ENCODE peak calls at places on chromosomes 7 and 10, in ten cellular contexts. R is esophagus squamous epithelium, P is mucosa of descending colon, W is cardiac muscle cell, X is nephron progenitor cell, D is neural crest cell, H is lower leg skin, S is HFFc6, T is right lobe of liver, Z is Calu3. G is an unnamed sample.

GRCh38 chr7:85529831-85530230 is 343.0 kb upstream of the SEMA3D start:
- DNase-seq in Z (no peak), R (no peak), S (peak; percentile 5), P (no peak), H (no peak), D (no peak), W (no peak), X (no peak), T (no peak), G (peak; percentile 17)

GRCh38 chr10:78779339-78779955 is 289.3 kb upstream of the ZMIZ1 start:
- DNase-seq in W (no peak), Z (peak; percentile 53), R (no peak), H (peak; percentile 68), T (no peak), S (no peak), D (no peak), X (no peak), P (no peak), G (no peak)

GRCh38 chr7:83413831-83414230 is 235.1 kb downstream of the SEMA3E start:
- DNase-seq in S (no peak), R (no peak), Z (no peak), P (no peak), W (peak; percentile 60), H (no peak), D (no peak), T (no peak), X (no peak), G (no peak)

GRCh38 chr10:119871881-119872609 is 598 bp downstream of the MCMBP start:
- DNase-seq in Z (peak; percentile 57), W (peak; percentile 76), P (peak; percentile 68), S (no peak), T (peak; percentile 74), X (peak; percentile 54), D (peak; percentile 7), H (peak; percentile 88), R (no peak), G (no peak)

GRCh38 chr7:311131-311680 is 21.2 kb downstream of the FOXL3 start:
- DNase-seq in S (no peak), H (no peak), R (no peak), T (no peak), P (no peak), X (no peak), D (no peak), Z (no peak), W (no peak), G (no peak)

GRCh38 chr7:132750530-132751281 is 174.4 kb upstream of the PLXNA4 start:
- DNase-seq in D (no peak), Z (no peak), X (no peak), T (no peak), S (no peak), H (no peak), W (no peak), R (no peak), P (no peak), G (no peak)

GRCh38 chr7:43648725-43649406 is 66.0 kb downstream of the STK17A start:
- DNase-seq in R (peak; percentile 32), D (no peak), H (no peak), P (peak; percentile 55), T (no peak), X (no peak), Z (peak; percentile 62), S (peak; percentile 83), W (no peak), G (peak; percentile 76)

GRCh38 chr10:78727728-78728127 is 341.0 kb upstream of the ZMIZ1 start:
- DNase-seq in R (no peak), X (no peak), H (peak; percentile 49), T (no peak), S (no peak), Z (no peak), W (peak; percentile 74), D (no peak), P (no peak), G (no peak)

GRCh38 chr10:131437556-131438465 is 126.3 kb upstream of the TCERG1L start:
- DNase-seq in W (no peak), D (no peak), H (peak; percentile 62), T (no peak), S (no peak), X (no peak), Z (no peak), P (no peak), R (no peak), G (no peak)

GRCh38 chr10:67976292-67977245 is 92.1 kb downstream of the SIRT1 start:
- DNase-seq in W (no peak), S (no peak), P (no peak), R (no peak), X (no peak), H (no peak), D (no peak), Z (no peak), T (peak; percentile 48), G (no peak)

GRCh38 chr7:2894118-2894940 is 50.2 kb upstream of the GNA12 start:
- DNase-seq in Z (no peak), X (no peak), D (no peak), R (no peak), P (peak; percentile 23), S (no peak), W (no peak), T (no peak), H (no peak), G (no peak)

GRCh38 chr10:73989594-73990142 is 8.2 kb upstream of the VCL start:
- DNase-seq in R (no peak), D (no peak), Z (no peak), T (no peak), H (no peak), P (no peak), W (no peak), S (no peak), X (no peak), G (no peak)

GRCh38 chr7:129771928-129772479 is 160.5 kb downstream of the NRF1 start:
- DNase-seq in X (peak; percentile 47), R (no peak), P (no peak), W (no peak), Z (no peak), H (no peak), S (no peak), D (no peak), T (no peak), G (no peak)

GRCh38 chr10:104706886-104707285 is 65.8 kb downstream of the SORCS3 start:
- DNase-seq in S (no peak), T (no peak), W (no peak), R (no peak), D (no peak), X (no peak), Z (no peak), P (no peak), H (no peak), G (no peak)

GRCh38 chr7:81577642-81578349 is 192.1 kb downstream of the HGF start:
- DNase-seq in P (no peak), S (no peak), W (no peak), R (no peak), X (no peak), Z (no peak), H (no peak), T (no peak), D (no peak), G (no peak)

GRCh38 chr7:1279041-1279440 is 46.4 kb downstream of the UNCX start:
- DNase-seq in Z (no peak), R (no peak), W (no peak), S (no peak), P (no peak), X (no peak), D (no peak), H (no peak), T (peak; percentile 4), G (no peak)

GRCh38 chr10:43408331-43408709 is 666 bp downstream of the HNRNPF start:
- DNase-seq in X (no peak), R (no peak), H (peak; percentile 92), P (no peak), Z (no peak), D (no peak), W (no peak), T (no peak), S (no peak), G (no peak)
- TF ChIP-seq CTCF in X (no peak), R (no peak), H (no peak), P (no peak), Z (no peak), D (no peak), W (no peak), T (no peak), S (peak; percentile 41), G (no peak)

GRCh38 chr10:117327262-117327661 is 48.0 kb downstream of the PDZD8 start:
- DNase-seq in P (no peak), T (no peak), W (no peak), S (no peak), Z (no peak), H (no peak), X (no peak), R (no peak), D (no peak), G (no peak)
- TF ChIP-seq CTCF in P (no peak), T (no peak), W (no peak), S (no peak), Z (no peak), H (no peak), X (no peak), R (no peak), D (no peak), G (no peak)

GRCh38 chr10:97633921-97634320 is 621 bp upstream of the MORN4 start:
- DNase-seq in Z (peak; percentile 28), X (no peak), D (peak; percentile 3), R (no peak), T (no peak), W (no peak), H (no peak), S (no peak), P (no peak), G (no peak)
- TF ChIP-seq CTCF in Z (no peak), X (no peak), D (peak; percentile 56), R (peak; percentile 40), T (no peak), W (peak; percentile 8), H (no peak), S (peak; percentile 44), P (no peak), G (no peak)

DNA sequence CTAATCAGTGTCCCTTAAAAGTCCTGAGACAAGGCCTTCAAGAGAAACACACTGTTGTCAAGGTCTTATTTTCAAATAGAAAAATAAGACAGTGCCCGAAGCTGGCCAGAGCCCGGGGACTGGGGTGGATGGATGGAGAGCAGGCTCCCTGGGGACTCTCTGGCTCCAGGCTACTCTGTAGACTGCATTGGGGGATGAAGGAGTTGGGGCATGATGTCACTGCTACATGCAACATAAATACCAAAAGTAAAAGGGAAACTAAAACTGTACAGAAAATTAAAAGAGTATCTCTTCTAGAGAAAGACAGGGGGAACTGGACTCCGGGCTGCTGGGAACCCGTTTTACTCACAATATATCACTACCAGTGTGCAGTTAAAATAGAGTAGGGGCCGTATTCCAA is 629.8 kb downstream of the KCNMA1 start:
- DNase-seq in D (no peak), R (no peak), X (no peak), W (no peak), Z (no peak), P (no peak), T (no peak), S (no peak), H (no peak), G (no peak)
- TF ChIP-seq CTCF in D (no peak), R (no peak), X (no peak), W (no peak), Z (no peak), P (no peak), T (no peak), S (no peak), H (no peak), G (no peak)

G was measured in HFF-Myc.